ENCODE peak calls at places on chromosomes 4 and X, in six cellular contexts. X is tibial nerve, K is A549, W is GM12878, F is transverse colon, M is suprapubic skin. D is an unnamed sample.

GRCh38 chr4:184053476-184053875 is 148.4 kb downstream of the STOX2 start:
- DNase-seq in W (no peak), K (no peak), F (peak; percentile 24), X (no peak), M (no peak), D (no peak)

GRCh38 chr4:176376032-176376614 is 56.4 kb downstream of the SPCS3 start:
- DNase-seq in K (peak; percentile 23), X (no peak), W (no peak), M (no peak), F (no peak), D (no peak)

GRCh38 chrX:35380808-35381700 is 417.1 kb upstream of the MAGEB16 start:
- DNase-seq in M (no peak), K (peak; percentile 36), W (peak; percentile 23), F (no peak), X (no peak), D (no peak)

GRCh38 chr4:143083811-143084472 is 100.8 kb upstream of the USP38 start:
- DNase-seq in K (no peak), F (no peak), X (no peak), W (no peak), M (no peak), D (no peak)

GRCh38 chrX:24341795-24342194 is 18.6 kb upstream of the SUPT20HL1 start:
- DNase-seq in W (no peak), F (no peak), X (no peak), M (no peak), K (no peak), D (no peak)

GRCh38 chr4:14025891-14026290 is 398.4 kb upstream of the BOD1L1 start:
- DNase-seq in M (no peak), F (no peak), X (no peak), W (no peak), K (no peak), D (no peak)

GRCh38 chrX:9940397-9940796 is 26.8 kb upstream of the CLDN34 start:
- DNase-seq in K (peak; percentile 6), F (no peak), M (no peak), W (no peak), X (no peak), D (no peak)

GRCh38 chr4:145935253-145936141 is 3.1 kb downstream of the ZNF827 start:
- DNase-seq in M (no peak), W (peak; percentile 48), X (no peak), K (peak; percentile 32), F (peak; percentile 52), D (peak; percentile 31)

GRCh38 chr4:103318327-103318726 is 120.2 kb upstream of the CENPE start:
- DNase-seq in K (no peak), F (no peak), M (no peak), W (no peak), X (no peak), D (no peak)

GRCh38 chrX:118418811-118419251 is 72.9 kb downstream of the WDR44 start:
- DNase-seq in K (peak; percentile 5), X (no peak), F (peak; percentile 8), W (no peak), M (no peak), D (no peak)

GRCh38 chr4:128385683-128386304 is 98.2 kb upstream of the PGRMC2 start:
- DNase-seq in F (no peak), W (no peak), X (no peak), K (peak; percentile 77), M (no peak), D (no peak)

GRCh38 chr4:106315476-106315967 is 487 bp downstream of the TBCK start:
- DNase-seq in X (no peak), W (no peak), K (no peak), M (peak; percentile 59), F (no peak), D (no peak)

GRCh38 chr4:173214661-173215060 is 46.0 kb downstream of the GALNT7 start:
- DNase-seq in M (no peak), K (no peak), W (no peak), X (no peak), F (no peak), D (peak; percentile 40)

GRCh38 chr4:7158991-7159390 is 33.3 kb upstream of the SORCS2 start:
- DNase-seq in X (no peak), K (no peak), W (no peak), M (peak; percentile 28), F (no peak), D (no peak)

GRCh38 chr4:128228778-128229457 is 58.7 kb downstream of the PGRMC2 start:
- DNase-seq in M (no peak), F (no peak), X (no peak), W (no peak), K (no peak), D (no peak)

GRCh38 chr4:183352546-183352945 is 30.3 kb upstream of the CLDN24 start:
- DNase-seq in K (no peak), X (no peak), F (no peak), M (no peak), W (no peak), D (peak; percentile 7)

GRCh38 chr4:10461091-10461849 is 4.0 kb upstream of the ZNF518B start:
- DNase-seq in F (peak; percentile 57), W (peak; percentile 31), M (no peak), X (peak; percentile 10), K (peak; percentile 34), D (peak; percentile 62)

GRCh38 chr4:10171055-10171454 is 54.5 kb upstream of the WDR1 start:
- DNase-seq in F (no peak), X (no peak), M (no peak), W (no peak), K (no peak), D (no peak)

GRCh38 chrX:45479835-45480422 is 279.3 kb upstream of the DIPK2B start:
- DNase-seq in W (no peak), M (no peak), F (no peak), X (no peak), K (peak; percentile 96), D (no peak)

GRCh38 chr4:185775792-185776555 is 36.0 kb downstream of the SORBS2 start:
- DNase-seq in X (no peak), F (no peak), W (no peak), K (no peak), M (no peak), D (no peak)

GRCh38 chr4:5927747-5928146 is 34.9 kb upstream of the CRMP1 start:
- DNase-seq in M (no peak), W (no peak), X (no peak), K (no peak), F (no peak), D (no peak)

GRCh38 chr4:23368081-23368697 is 521.7 kb downstream of the PPARGC1A start:
- DNase-seq in K (no peak), X (no peak), M (no peak), W (no peak), F (peak; percentile 44), D (peak; percentile 33)

GRCh38 chr4:113445286-113445685 is 316.3 kb downstream of the CAMK2D start:
- DNase-seq in K (peak; percentile 23), W (no peak), X (peak; percentile 72), F (peak; percentile 21), M (peak; percentile 74), D (no peak)

GRCh38 chr4:83208371-83208770 is 76.2 kb downstream of the COQ2 start:
- DNase-seq in W (no peak), K (peak; percentile 66), F (no peak), M (no peak), X (no peak), D (no peak)

GRCh38 chr4:83214079-83214478 is 70.5 kb downstream of the COQ2 start:
- DNase-seq in M (no peak), W (no peak), K (no peak), X (no peak), F (no peak), D (no peak)

GRCh38 chr4:83208776-83209365 is 75.7 kb downstream of the COQ2 start:
- DNase-seq in X (no peak), F (no peak), K (peak; percentile 61), W (no peak), M (no peak), D (no peak)

GRCh38 chr4:83213640-83214039 is 71.0 kb downstream of the COQ2 start:
- DNase-seq in W (no peak), X (no peak), M (no peak), F (no peak), K (no peak), D (no peak)

DNA sequence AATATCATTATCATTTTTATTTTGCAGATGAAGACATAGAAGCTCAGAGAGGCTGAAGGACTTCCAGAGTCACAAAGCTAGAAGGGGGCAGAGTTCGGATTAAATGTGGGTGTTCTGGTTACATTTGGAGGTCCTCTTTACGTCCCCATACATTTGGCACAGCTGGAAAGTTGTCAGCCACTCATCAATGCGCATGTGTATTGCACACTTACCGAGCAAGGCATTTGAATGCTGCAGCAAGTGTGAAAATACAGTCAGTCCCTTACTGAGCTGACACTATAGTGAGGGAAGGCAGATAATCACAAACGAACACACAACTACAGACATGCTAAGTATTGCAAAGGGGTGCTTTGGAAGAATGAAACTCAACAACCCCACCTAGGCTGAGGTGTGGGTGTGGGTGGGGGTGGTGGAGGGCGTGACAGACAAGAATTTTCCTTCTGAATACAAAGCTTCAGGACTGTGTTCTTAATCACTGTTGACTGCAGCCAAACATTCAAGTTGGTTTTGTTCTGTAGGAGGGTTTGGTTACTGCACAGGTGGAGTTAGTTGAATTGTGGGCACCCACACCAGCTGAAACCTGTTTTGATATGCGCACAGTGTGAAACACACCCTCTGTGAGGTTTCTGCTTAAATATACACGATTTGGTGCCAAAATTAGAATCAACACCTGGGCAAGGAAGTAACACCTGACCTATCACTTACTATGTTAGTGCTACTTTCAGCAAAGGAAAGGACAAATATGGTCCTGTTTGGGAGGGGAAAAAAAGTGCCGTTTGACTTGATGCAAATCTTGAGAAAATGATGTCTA is 72.4 kb downstream of the COQ2 start:
- DNase-seq in M (no peak), F (peak; percentile 71), X (no peak), K (no peak), W (peak; percentile 90), D (peak; percentile 65)
- H3K27ac ChIP-seq in M (no peak overlapping the region), F (peak overlapping the region; percentile 66), X (no peak overlapping the region), K (no peak overlapping the region), W (peak overlapping the region; percentile 60), D (peak overlapping the region; percentile 66)

GRCh38 chr4:178462710-178463109 is 1020.5 kb upstream of the AGA start:
- DNase-seq in K (no peak), M (no peak), F (no peak), W (no peak), X (no peak), D (no peak)
- TF ChIP-seq EP300 in K (no peak), M (no peak), F (no peak), W (no peak), X (no peak), D (no peak)

GRCh38 chrX:56114437-56114787 is 117.7 kb upstream of the KLF8 start:
- DNase-seq in W (no peak), M (no peak), K (no peak), F (no peak), X (no peak), D (no peak)

DNA sequence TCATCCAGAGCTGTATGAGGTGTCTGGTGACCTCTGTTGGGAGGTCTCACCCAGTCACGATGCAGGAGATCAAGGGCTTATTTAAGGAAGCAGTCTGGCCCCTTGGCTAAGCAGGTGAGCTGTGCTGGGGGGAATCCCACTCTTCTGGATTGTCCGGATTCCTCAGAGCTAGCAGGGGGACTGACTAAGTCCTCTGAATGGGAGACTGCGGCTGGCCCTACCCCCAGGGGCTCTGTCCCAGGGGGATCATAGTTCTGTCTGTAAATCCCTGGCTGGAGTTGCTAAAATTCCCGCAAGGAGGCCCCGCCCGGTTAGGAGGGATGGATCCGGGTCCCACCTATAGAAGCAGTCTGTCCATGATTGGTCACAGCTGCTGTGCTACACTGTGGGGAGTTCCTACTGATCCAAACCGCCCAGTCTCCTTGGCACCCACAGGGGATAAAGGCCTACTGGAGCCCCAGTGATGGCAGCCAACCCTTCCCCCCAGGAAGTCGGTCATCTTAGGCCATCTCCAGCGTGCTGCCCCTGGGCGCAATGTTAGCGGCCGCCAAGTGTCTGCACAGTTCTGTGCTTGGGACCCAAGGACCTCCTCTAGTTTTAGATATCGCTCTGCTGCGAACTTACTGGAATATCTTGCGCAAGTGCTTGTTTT is 118.2 kb upstream of the KLF8 start:
- DNase-seq in F (no peak), W (no peak), X (no peak), K (no peak), M (no peak), D (no peak)
- TF ChIP-seq CTCF in F (no peak), W (no peak), X (no peak), K (no peak), M (no peak), D (no peak)

GRCh38 chr4:151227731-151228130 is 49.2 kb upstream of the PRSS48 start:
- DNase-seq in M (peak; percentile 78), W (no peak), X (peak; percentile 81), K (peak; percentile 33), F (peak; percentile 18), D (no peak)
- H3K27ac ChIP-seq in M (peak overlapping the region; percentile 80), W (no peak overlapping the region), X (peak overlapping the region; percentile 88), K (no peak overlapping the region), F (peak overlapping the region; percentile 68), D (peak overlapping the region; percentile 74)